ENCODE peak calls at places on chromosomes 5 and 9, in four cellular contexts. A is trophoblast cell, Z is memory B cell, O is EL. Y is an unnamed sample.

GRCh38 chr5:73903169-73903568 is 277.2 kb downstream of the ARHGEF28 start:
- DNase-seq in A (no peak), Z (no peak), O (no peak), Y (no peak)

GRCh38 chr9:129432671-129433154 is 188.2 kb downstream of the C9orf50 start:
- DNase-seq in A (no peak), Z (no peak), O (no peak), Y (no peak)

GRCh38 chr9:79165006-79165405 is 406.8 kb upstream of the TLE4 start:
- DNase-seq in A (no peak), Z (no peak), O (peak), Y (no peak)

GRCh38 chr9:111975709-111976108 is 79.1 kb downstream of the UGCG start:
- DNase-seq in A (no peak), Z (no peak), O (no peak), Y (peak)

GRCh38 chr9:88230612-88231011 is 92.3 kb upstream of the SPATA31C2 start:
- DNase-seq in A (no peak), Z (no peak), O (peak), Y (no peak)

GRCh38 chr5:120122711-120123110 is 341.4 kb upstream of the PRR16 start:
- DNase-seq in A (peak), Z (no peak), O (no peak), Y (no peak)

GRCh38 chr5:134090482-134090881 is 24.0 kb upstream of the TCF7 start:
- DNase-seq in A (no peak), Z (no peak), O (no peak), Y (no peak)

GRCh38 chr9:108217601-108218190 is 638.1 kb downstream of the ACTL7B start:
- DNase-seq in A (no peak), Z (no peak), O (no peak), Y (no peak)

GRCh38 chr9:71223953-71224538 is 102.6 kb upstream of the TRPM3 start:
- DNase-seq in A (no peak), Z (no peak), O (no peak), Y (no peak)

GRCh38 chr5:147898875-147899401 is 7.4 kb downstream of the C5orf46 start:
- DNase-seq in A (no peak), Z (no peak), O (no peak), Y (no peak)

GRCh38 chr5:8839361-8840055 is 706.4 kb downstream of the SEMA5A start:
- DNase-seq in A (no peak), Z (no peak), O (no peak), Y (no peak)

GRCh38 chr5:84614907-84615306 is 230.2 kb upstream of the EDIL3 start:
- DNase-seq in A (no peak), Z (no peak), O (no peak), Y (no peak)

GRCh38 chr9:4762889-4763521 is 22.0 kb upstream of the AK3 start:
- DNase-seq in A (peak), Z (no peak), O (no peak), Y (peak)